ENCODE peak calls at places on chromosomes 2 and 18, in four cellular contexts. I is kidney epithelial cell, P is astrocyte of the cerebellum, Q is Caki2. V is an unnamed sample.

GRCh38 chr2:10932345-10933151 is 20.8 kb downstream of the KCNF1 start:
- DNase-seq in P (no peak), Q (peak; percentile 42), I (no peak), V (no peak)

GRCh38 chr2:233807966-233808892 is 30.1 kb downstream of the MROH2A start:
- DNase-seq in I (no peak), Q (no peak), P (no peak), V (no peak)

GRCh38 chr2:121648611-121649401 is 456 bp downstream of the CLASP1 start:
- DNase-seq in Q (peak; percentile 63), P (peak; percentile 34), I (no peak), V (no peak)

GRCh38 chr2:212712991-212713390 is 174.4 kb upstream of the ERBB4 start:
- DNase-seq in Q (no peak), P (no peak), I (no peak), V (no peak)

GRCh38 chr2:16175247-16175825 is 235.0 kb downstream of the MYCN start:
- DNase-seq in Q (no peak), I (no peak), P (no peak), V (no peak)

GRCh38 chr2:48717826-48718225 is 37.7 kb downstream of the LHCGR start:
- DNase-seq in I (no peak), P (no peak), Q (no peak), V (no peak)

GRCh38 chr2:127080941-127081769 is 25.8 kb downstream of the BIN1 start:
- DNase-seq in I (peak; percentile 64), Q (peak; percentile 83), P (no peak), V (no peak)

GRCh38 chr18:12598181-12598921 is 59.6 kb downstream of the SPIRE1 start:
- DNase-seq in P (no peak), I (no peak), Q (no peak), V (no peak)

GRCh38 chr2:233007270-233007669 is 5.8 kb downstream of the NGEF start:
- DNase-seq in P (no peak), Q (no peak), I (no peak), V (no peak)

GRCh38 chr2:54459037-54459441 is 2.9 kb downstream of the SPTBN1 start:
- DNase-seq in P (no peak), Q (peak; percentile 55), I (no peak), V (no peak)

GRCh38 chr18:76544511-76545350 is 49.7 kb upstream of the ZNF516 start:
- DNase-seq in P (no peak), I (no peak), Q (no peak), V (no peak)

GRCh38 chr18:59357928-59358327 is 1.1 kb downstream of the LMAN1 start:
- DNase-seq in P (no peak), Q (peak; percentile 35), I (peak; percentile 53), V (no peak)

GRCh38 chr2:66901344-66901743 is 466.4 kb downstream of the MEIS1 start:
- DNase-seq in P (peak; percentile 24), Q (no peak), I (no peak), V (no peak)

GRCh38 chr2:236674646-236675045 is 105.0 kb downstream of the ACKR3 start:
- DNase-seq in P (no peak), Q (no peak), I (no peak), V (no peak)

GRCh38 chr2:145325485-145325884 is 805.6 kb upstream of the ZEB2 start:
- DNase-seq in I (no peak), Q (no peak), P (no peak), V (no peak)

GRCh38 chr2:9752441-9753275 is 90.6 kb upstream of the TAF1B start:
- DNase-seq in P (no peak), Q (peak; percentile 58), I (no peak), V (no peak)

GRCh38 chr2:238669046-238669445 is 178.8 kb upstream of the TWIST2 start:
- DNase-seq in P (no peak), I (no peak), Q (no peak), V (no peak)

GRCh38 chr18:44341759-44342158 is 338.9 kb upstream of the SETBP1 start:
- DNase-seq in P (no peak), Q (no peak), I (no peak), V (no peak)

GRCh38 chr2:110748489-110748867 is 16.1 kb downstream of the ACOXL start:
- DNase-seq in I (peak; percentile 55), P (peak; percentile 66), Q (peak; percentile 8), V (no peak)

GRCh38 chr18:79576686-79577351 is 102.8 kb upstream of the CTDP1 start:
- DNase-seq in I (no peak), P (no peak), Q (no peak), V (no peak)

GRCh38 chr2:8993902-8994278 is 9.6 kb downstream of the MBOAT2 start:
- DNase-seq in P (no peak), I (no peak), Q (no peak), V (no peak)

V was measured in smooth muscle cell of the brain vasculature.